ENCODE peak calls at places on chromosomes 13 and 19, in five cellular contexts. L is GM23338; F is stimulated activated CD4-positive, alpha-beta T cell treated with anti-CD3 and anti-CD28 coated beads, Interleukin-4, amount 100 ng/mL, for 24 hours; H is HepG2; D is endothelial cell of umbilical vein. J is an unnamed sample.

GRCh38 chr19:4575978-4576933 is 16.8 kb upstream of the SEMA6B start:
- DNase-seq in L (peak; percentile 75), F (peak; percentile 72), H (peak; percentile 61), D (peak; percentile 72), J (peak; percentile 88)

GRCh38 chr19:4379383-4380253 is 20.7 kb downstream of the SH3GL1 start:
- DNase-seq in L (no peak), F (peak; percentile 46), H (no peak), D (peak; percentile 38), J (peak; percentile 75)

GRCh38 chr13:109684084-109684835 is 102.1 kb downstream of the IRS2 start:
- DNase-seq in L (no peak), F (no peak), H (no peak), D (no peak), J (no peak)

GRCh38 chr19:524062-524674 is 7.4 kb upstream of the CDC34 start:
- DNase-seq in L (no peak), F (no peak), H (peak; percentile 80), D (no peak), J (no peak)

GRCh38 chr19:4199699-4200293 is 17.3 kb downstream of the ANKRD24 start:
- DNase-seq in L (peak; percentile 70), F (no peak), H (peak; percentile 34), D (no peak), J (no peak)

GRCh38 chr13:99690426-99691189 is 189.3 kb downstream of the TM9SF2 start:
- DNase-seq in L (peak; percentile 59), F (no peak), H (no peak), D (no peak), J (no peak)

GRCh38 chr19:18900700-18901502 is 4.9 kb upstream of the CERS1 start:
- DNase-seq in L (no peak), F (no peak), H (no peak), D (no peak), J (no peak)

GRCh38 chr13:20191902-20192469 is 752 bp downstream of the GJB2 start:
- DNase-seq in L (peak; percentile 78), F (no peak), H (no peak), D (no peak), J (peak; percentile 23)

GRCh38 chr13:80274643-80275042 is 66.3 kb downstream of the SPRY2 start:
- DNase-seq in L (no peak), F (no peak), H (no peak), D (peak; percentile 31), J (peak; percentile 28)

GRCh38 chr13:75445717-75446529 is 36.0 kb downstream of the TBC1D4 start:
- DNase-seq in L (no peak), F (no peak), H (no peak), D (no peak), J (no peak)

GRCh38 chr13:26819067-26819466 is 58.5 kb upstream of the GPR12 start:
- DNase-seq in L (no peak), F (no peak), H (no peak), D (no peak), J (no peak)

GRCh38 chr19:6616011-6616410 is 25.1 kb upstream of the CD70 start:
- DNase-seq in L (no peak), F (peak; percentile 31), H (no peak), D (no peak), J (peak; percentile 30)

GRCh38 chr19:35869327-35870123 is 1.2 kb downstream of the APLP1 start:
- DNase-seq in L (peak; percentile 99), F (peak; percentile 82), H (peak; percentile 41), D (peak; percentile 80), J (peak; percentile 70)

GRCh38 chr13:53276265-53276664 is 247.7 kb downstream of the OLFM4 start:
- DNase-seq in L (peak; percentile 90), F (no peak), H (no peak), D (no peak), J (no peak)

GRCh38 chr13:112333756-112334543 is 42.2 kb upstream of the SPACA7 start:
- DNase-seq in L (no peak), F (no peak), H (no peak), D (no peak), J (no peak)

GRCh38 chr19:7191946-7192691 is 102.1 kb downstream of the INSR start:
- DNase-seq in L (no peak), F (peak; percentile 55), H (no peak), D (no peak), J (no peak)

GRCh38 chr19:33085570-33086128 is 4.7 kb downstream of the GPATCH1 start:
- DNase-seq in L (no peak), F (no peak), H (no peak), D (no peak), J (no peak)

GRCh38 chr13:44397766-44398223 is 24.2 kb downstream of the SERP2 start:
- DNase-seq in L (no peak), F (no peak), H (no peak), D (no peak), J (no peak)

GRCh38 chr19:18610556-18611326 is 1.9 kb upstream of the TMEM59L start:
- DNase-seq in L (peak; percentile 74), F (no peak), H (peak; percentile 85), D (no peak), J (no peak)

GRCh38 chr19:3151563-3152430 is 16.0 kb downstream of the GNA15 start:
- DNase-seq in L (no peak), F (no peak), H (no peak), D (no peak), J (peak; percentile 30)

GRCh38 chr13:47067296-47067695 is 170.4 kb upstream of the HTR2A start:
- DNase-seq in L (no peak), F (no peak), H (no peak), D (no peak), J (no peak)

GRCh38 chr19:47371269-47371668 is 22.2 kb downstream of the DHX34 start:
- DNase-seq in L (no peak), F (no peak), H (no peak), D (no peak), J (no peak)

GRCh38 chr13:62387642-62388041 is 972.0 kb upstream of the PCDH20 start:
- DNase-seq in L (peak; percentile 51), F (no peak), H (no peak), D (peak; percentile 11), J (no peak)

GRCh38 chr13:24672141-24673132 is 7.8 kb upstream of the ATP12A start:
- DNase-seq in L (no peak), F (no peak), H (no peak), D (no peak), J (no peak)

GRCh38 chr13:47794963-47795362 is 206.1 kb downstream of the SUCLA2 start:
- DNase-seq in L (peak; percentile 74), F (no peak), H (peak; percentile 7), D (no peak), J (peak; percentile 6)

GRCh38 chr19:17091758-17092333 is 16.3 kb downstream of the MYO9B start:
- DNase-seq in L (no peak), F (no peak), H (no peak), D (no peak), J (no peak)

GRCh38 chr19:390386-391198 is 18.4 kb downstream of the C2CD4C start:
- DNase-seq in L (no peak), F (no peak), H (no peak), D (no peak), J (no peak)

GRCh38 chr13:95033890-95034289 is 267.4 kb downstream of the ABCC4 start:
- DNase-seq in L (no peak), F (no peak), H (no peak), D (no peak), J (no peak)

GRCh38 chr19:56994251-56995017 is 125.4 kb upstream of the USP29 start:
- DNase-seq in L (no peak), F (no peak), H (no peak), D (no peak), J (no peak)

GRCh38 chr19:956747-957451 is 27.2 kb upstream of the WDR18 start:
- DNase-seq in L (peak; percentile 60), F (no peak), H (no peak), D (no peak), J (no peak)

GRCh38 chr13:23758783-23759527 is 130.2 kb downstream of the MIPEP start:
- DNase-seq in L (no peak), F (no peak), H (no peak), D (no peak), J (no peak)

GRCh38 chr19:1858412-1859081 is 4.8 kb downstream of the KLF16 start:
- DNase-seq in L (no peak), F (no peak), H (no peak), D (no peak), J (no peak)

GRCh38 chr13:106530907-106531520 is 4.4 kb downstream of the EFNB2 start:
- DNase-seq in L (no peak), F (no peak), H (no peak), D (peak; percentile 61), J (peak; percentile 37)

J was measured in dermis blood vessel endothelial cell.